ENCODE peak calls at places on chromosomes 2 and 18, in eight cellular contexts. P, H, K, Z, Y, V, M and Q are unnamed samples.

GRCh38 chr18:47737956-47738355 is 192.5 kb downstream of the SMAD2 start:
- DNase-seq in P (no peak), H (no peak), K (no peak), Z (no peak), Y (no peak), V (no peak), M (no peak), Q (no peak)

GRCh38 chr2:85737481-85737880 is 16.3 kb upstream of the ATOH8 start:
- DNase-seq in P (no peak), H (peak), K (no peak), Z (peak), Y (no peak), V (no peak), M (no peak), Q (peak)

GRCh38 chr2:226151157-226151556 is 648.5 kb downstream of the IRS1 start:
- DNase-seq in P (no peak), H (no peak), K (no peak), Z (peak), Y (no peak), V (no peak), M (no peak), Q (peak)

GRCh38 chr2:238418196-238418998 is 8.3 kb upstream of the ASB1 start:
- DNase-seq in P (no peak), H (no peak), K (no peak), Z (peak), Y (no peak), V (no peak), M (no peak), Q (no peak)

GRCh38 chr2:130371723-130372054 is 15.8 kb downstream of the PTPN18 start:
- DNase-seq in P (no peak), H (no peak), K (no peak), Z (peak), Y (no peak), V (no peak), M (no peak), Q (peak)

GRCh38 chr2:64581777-64582539 is 57.8 kb downstream of the AFTPH start:
- DNase-seq in P (no peak), H (no peak), K (no peak), Z (no peak), Y (no peak), V (no peak), M (no peak), Q (no peak)

GRCh38 chr2:7325186-7325585 is 408.0 kb downstream of the RNF144A start:
- DNase-seq in P (no peak), H (no peak), K (no peak), Z (no peak), Y (no peak), V (no peak), M (no peak), Q (no peak)

GRCh38 chr2:72271766-72272615 is 124.3 kb upstream of the CYP26B1 start:
- DNase-seq in P (no peak), H (no peak), K (no peak), Z (no peak), Y (no peak), V (no peak), M (no peak), Q (peak)

GRCh38 chr2:14079576-14079975 is 552.9 kb upstream of the LRATD1 start:
- DNase-seq in P (no peak), H (no peak), K (no peak), Z (no peak), Y (no peak), V (no peak), M (no peak), Q (no peak)

GRCh38 chr18:62795813-62796212 is 80.5 kb downstream of the PHLPP1 start:
- DNase-seq in P (no peak), H (no peak), K (no peak), Z (no peak), Y (no peak), V (no peak), M (no peak), Q (no peak)

GRCh38 chr2:119111115-119111975 is 47.2 kb downstream of the C1QL2 start:
- DNase-seq in P (no peak), H (no peak), K (peak), Z (no peak), Y (no peak), V (no peak), M (no peak), Q (peak)

GRCh38 chr2:1658394-1659151 is 85.7 kb downstream of the PXDN start:
- DNase-seq in P (no peak), H (no peak), K (no peak), Z (no peak), Y (no peak), V (no peak), M (no peak), Q (no peak)

GRCh38 chr2:184923751-184924150 is 325.4 kb downstream of the ZNF804A start:
- DNase-seq in P (no peak), H (no peak), K (no peak), Z (no peak), Y (no peak), V (no peak), M (no peak), Q (no peak)

GRCh38 chr2:137249463-137249862 is 484.1 kb downstream of the THSD7B start:
- DNase-seq in P (peak), H (no peak), K (no peak), Z (no peak), Y (no peak), V (no peak), M (no peak), Q (no peak)

GRCh38 chr2:239829326-239829725 is 195.8 kb downstream of the NDUFA10 start:
- DNase-seq in P (peak), H (no peak), K (no peak), Z (no peak), Y (no peak), V (no peak), M (no peak), Q (no peak)

GRCh38 chr2:190477563-190478454 is 56.7 kb downstream of the NEMP2 start:
- DNase-seq in P (no peak), H (no peak), K (no peak), Z (peak), Y (no peak), V (peak), M (no peak), Q (no peak)

GRCh38 chr18:58502628-58503027 is 126.3 kb downstream of the ALPK2 start:
- DNase-seq in P (no peak), H (no peak), K (no peak), Z (no peak), Y (no peak), V (no peak), M (no peak), Q (no peak)

GRCh38 chr18:9340472-9340871 is 5.9 kb downstream of the TWSG1 start:
- DNase-seq in P (no peak), H (no peak), K (no peak), Z (no peak), Y (no peak), V (no peak), M (no peak), Q (no peak)

GRCh38 chr2:68737717-68738116 is 3.1 kb downstream of the ARHGAP25 start:
- DNase-seq in P (no peak), H (no peak), K (no peak), Z (no peak), Y (no peak), V (no peak), M (no peak), Q (no peak)

GRCh38 chr2:201070966-201071304 is 536 bp downstream of the HYCC2 start:
- DNase-seq in P (no peak), H (peak), K (no peak), Z (no peak), Y (no peak), V (no peak), M (no peak), Q (peak)

GRCh38 chr2:112465373-112465772 is 16.6 kb upstream of the TTL start:
- DNase-seq in P (peak), H (peak), K (no peak), Z (peak), Y (no peak), V (peak), M (no peak), Q (peak)

DNA sequence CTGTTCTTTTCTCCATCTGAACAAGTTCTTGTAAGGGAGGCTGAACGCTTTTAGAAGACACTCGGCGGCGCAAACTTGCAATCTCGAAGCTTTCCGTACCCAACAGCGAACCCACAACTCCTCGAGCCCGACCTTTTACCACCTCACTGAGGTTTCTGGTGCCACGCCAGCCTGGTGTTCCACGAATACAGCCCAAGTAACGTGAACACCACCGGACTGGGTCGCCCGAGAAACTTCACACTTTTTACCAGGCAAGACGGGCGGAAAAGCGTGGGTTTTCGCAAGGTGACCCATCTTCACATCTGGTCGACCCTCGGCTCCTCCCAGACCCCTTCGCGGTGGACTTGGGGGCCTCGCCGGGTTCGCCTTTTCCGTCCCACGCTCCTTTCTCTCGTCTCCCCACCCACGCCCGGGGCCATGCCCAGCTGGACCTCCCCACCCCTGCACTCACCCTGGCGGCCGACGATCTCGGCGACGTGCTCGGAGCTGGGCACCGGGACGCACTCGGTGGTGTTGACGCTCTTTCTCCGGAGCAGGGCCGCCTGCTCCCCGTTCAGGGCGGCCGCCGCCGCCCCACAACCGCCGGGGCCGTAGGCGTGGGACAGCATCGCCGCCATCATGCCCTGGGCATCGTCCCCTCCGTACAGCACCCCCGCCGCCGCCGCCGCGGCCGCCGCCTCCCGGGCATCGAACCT is 1.2 kb downstream of the MEX3C start:
- DNase-seq in P (no peak), H (no peak), K (no peak), Z (peak), Y (no peak), V (peak), M (no peak), Q (peak)
- TF ChIP-seq RAD21 in P (no peak), H (no peak), K (no peak), Z (no peak), Y (no peak), V (no peak), M (no peak), Q (no peak)

GRCh38 chr2:166135849-166136258 is 8.0 kb upstream of the SCN1A start:
- DNase-seq in P (no peak), H (peak), K (no peak), Z (no peak), Y (no peak), V (no peak), M (no peak), Q (no peak)

GRCh38 chr2:166135152-166135848 is 7.5 kb upstream of the SCN1A start:
- DNase-seq in P (no peak), H (peak), K (no peak), Z (no peak), Y (no peak), V (no peak), M (no peak), Q (no peak)

GRCh38 chr2:166133653-166134052 is 5.8 kb upstream of the SCN1A start:
- DNase-seq in P (no peak), H (no peak), K (no peak), Z (no peak), Y (no peak), V (no peak), M (no peak), Q (no peak)

GRCh38 chr2:166137331-166137730 is 9.5 kb upstream of the SCN1A start:
- DNase-seq in P (no peak), H (no peak), K (no peak), Z (no peak), Y (no peak), V (no peak), M (no peak), Q (no peak)

GRCh38 chr2:166134252-166135151 is 6.7 kb upstream of the SCN1A start:
- DNase-seq in P (no peak), H (peak), K (no peak), Z (no peak), Y (no peak), V (no peak), M (no peak), Q (no peak)
- TF ChIP-seq RAD21 in P (no peak), H (no peak), K (no peak), Z (no peak), Y (no peak), V (no peak), M (no peak), Q (no peak)

GRCh38 chr2:42794271-42795046 is 2.1 kb upstream of the HAAO start:
- DNase-seq in P (peak), H (peak), K (no peak), Z (no peak), Y (peak), V (peak), M (no peak), Q (peak)
- TF ChIP-seq RAD21 in P (no peak), H (no peak), K (no peak), Z (no peak), Y (peak), V (no peak), M (peak), Q (no peak)

DNA sequence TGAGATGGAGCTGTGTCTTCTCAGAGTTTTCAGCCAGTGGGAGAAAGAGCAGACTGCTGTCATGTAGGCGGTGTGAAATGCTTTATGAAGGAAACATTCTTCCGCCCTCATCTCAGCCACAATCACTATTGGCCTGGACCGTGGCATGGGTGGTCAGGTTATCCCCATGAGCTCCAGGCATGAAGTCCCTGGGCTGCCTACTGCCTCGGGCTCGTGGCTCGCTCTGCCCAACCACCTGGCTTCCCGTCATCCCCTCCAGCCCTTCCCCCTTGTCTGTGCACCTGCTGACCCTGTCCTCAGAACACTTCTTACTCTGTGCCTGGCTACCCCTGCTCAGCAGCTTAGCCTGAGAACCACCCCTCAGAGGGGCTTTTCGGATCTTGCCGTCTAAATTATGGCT is 15.5 kb downstream of the COLEC11 start:
- DNase-seq in P (no peak), H (no peak), K (no peak), Z (no peak), Y (no peak), V (no peak), M (no peak), Q (no peak)
- TF ChIP-seq RAD21 in P (no peak), H (no peak), K (no peak), Z (no peak), Y (no peak), V (no peak), M (no peak), Q (no peak)